ENCODE peak calls at places on chromosome 4, in six cellular contexts. E is esophagus muscularis mucosa, G is upper lobe of left lung, R is endodermal cell, D is IMR-90, Q is hepatocyte. H is an unnamed sample.

GRCh38 chr4:6692806-6693205 is 872 bp upstream of the S100P start:
- DNase-seq in E (no peak), G (peak; percentile 67), R (no peak), D (peak; percentile 42), Q (peak; percentile 57), H (no peak)

GRCh38 chr4:63348735-63349673 is 1060.2 kb downstream of the TECRL start:
- DNase-seq in E (no peak), G (no peak), R (no peak), D (no peak), Q (no peak), H (no peak)

GRCh38 chr4:16967722-16968121 is 69.3 kb upstream of the LDB2 start:
- DNase-seq in E (no peak), G (peak; percentile 21), R (no peak), D (peak; percentile 10), Q (no peak), H (no peak)

GRCh38 chr4:166527500-166527899 is 654.5 kb downstream of the TLL1 start:
- DNase-seq in E (no peak), G (no peak), R (peak; percentile 48), D (no peak), Q (no peak), H (no peak)

GRCh38 chr4:44448548-44449443 is at the start of gene KCTD8:
- DNase-seq in E (peak; percentile 96), G (peak; percentile 79), R (peak; percentile 99), D (peak; percentile 39), Q (peak; percentile 94), H (peak; percentile 93)

GRCh38 chr4:95066011-95066410 is 308.3 kb downstream of the BMPR1B start:
- DNase-seq in E (no peak), G (no peak), R (no peak), D (no peak), Q (no peak), H (no peak)

GRCh38 chr4:98568896-98569663 is 89.3 kb downstream of the TSPAN5 start:
- DNase-seq in E (peak; percentile 68), G (no peak), R (no peak), D (no peak), Q (no peak), H (no peak)

GRCh38 chr4:89549907-89550306 is 242.3 kb upstream of the GPRIN3 start:
- DNase-seq in E (no peak), G (no peak), R (no peak), D (peak; percentile 54), Q (no peak), H (no peak)

GRCh38 chr4:139163806-139164206 is 13.2 kb downstream of the ELF2 start:
- DNase-seq in E (no peak), G (no peak), R (no peak), D (no peak), Q (no peak), H (no peak)

GRCh38 chr4:139164731-139165130 is 12.3 kb downstream of the ELF2 start:
- DNase-seq in E (no peak), G (no peak), R (no peak), D (no peak), Q (no peak), H (no peak)

GRCh38 chr4:139171878-139172691 is 4.9 kb downstream of the ELF2 start:
- DNase-seq in E (no peak), G (no peak), R (no peak), D (peak; percentile 55), Q (no peak), H (no peak)

GRCh38 chr4:139170932-139171331 is 6.1 kb downstream of the ELF2 start:
- DNase-seq in E (no peak), G (no peak), R (no peak), D (no peak), Q (no peak), H (no peak)

GRCh38 chr4:139167774-139168444 is 9.1 kb downstream of the ELF2 start:
- DNase-seq in E (no peak), G (no peak), R (no peak), D (peak; percentile 68), Q (peak; percentile 54), H (no peak)
- H3K4me3 ChIP-seq in E (no peak overlapping the region), G (no peak overlapping the region), R (no peak overlapping the region), D (no peak overlapping the region), Q (no peak overlapping the region), H (no peak overlapping the region)

DNA sequence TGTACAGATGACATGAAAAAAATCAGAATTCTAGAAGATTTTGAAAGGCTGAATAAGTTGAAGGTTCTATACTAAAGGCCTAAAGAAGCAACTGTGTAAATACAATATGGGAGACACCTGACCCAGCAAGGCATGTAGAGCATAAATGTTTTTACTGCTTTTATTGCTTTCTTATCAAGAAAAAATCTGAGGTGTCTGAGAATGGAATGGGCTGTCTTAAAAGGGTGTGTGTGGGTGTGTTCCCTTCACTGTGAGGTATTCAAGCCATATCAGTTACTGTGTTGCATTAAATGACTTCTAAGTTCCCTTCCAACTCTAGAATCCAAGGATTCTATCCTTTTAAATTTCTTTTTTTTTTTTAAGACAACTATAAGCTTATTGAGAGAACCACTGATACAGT is 15.8 kb downstream of the ATP8A1 start:
- DNase-seq in E (no peak), G (no peak), R (no peak), D (no peak), Q (peak; percentile 63), H (no peak)
- H3K4me1 ChIP-seq in E (no peaks in the 10 kb centered on the region), G (peaks cover 32% of the 10 kb centered on the region), R (peaks cover 23% of the 10 kb centered on the region), D (no peaks in the 10 kb centered on the region), Q (peaks cover 21% of the 10 kb centered on the region), H (no peaks in the 10 kb centered on the region)

GRCh38 chr4:2434420-2434819 is 15.7 kb downstream of the CFAP99 start:
- DNase-seq in E (no peak), G (no peak), R (no peak), D (no peak), Q (no peak), H (no peak)

GRCh38 chr4:2438822-2439718 is 20.3 kb downstream of the CFAP99 start:
- DNase-seq in E (no peak), G (no peak), R (peak; percentile 39), D (no peak), Q (no peak), H (no peak)

GRCh38 chr4:2437475-2438215 is 18.9 kb downstream of the CFAP99 start:
- DNase-seq in E (no peak), G (no peak), R (no peak), D (no peak), Q (no peak), H (no peak)

GRCh38 chr4:2436301-2436700 is 17.5 kb downstream of the CFAP99 start:
- DNase-seq in E (no peak), G (no peak), R (peak; percentile 45), D (no peak), Q (no peak), H (no peak)

DNA sequence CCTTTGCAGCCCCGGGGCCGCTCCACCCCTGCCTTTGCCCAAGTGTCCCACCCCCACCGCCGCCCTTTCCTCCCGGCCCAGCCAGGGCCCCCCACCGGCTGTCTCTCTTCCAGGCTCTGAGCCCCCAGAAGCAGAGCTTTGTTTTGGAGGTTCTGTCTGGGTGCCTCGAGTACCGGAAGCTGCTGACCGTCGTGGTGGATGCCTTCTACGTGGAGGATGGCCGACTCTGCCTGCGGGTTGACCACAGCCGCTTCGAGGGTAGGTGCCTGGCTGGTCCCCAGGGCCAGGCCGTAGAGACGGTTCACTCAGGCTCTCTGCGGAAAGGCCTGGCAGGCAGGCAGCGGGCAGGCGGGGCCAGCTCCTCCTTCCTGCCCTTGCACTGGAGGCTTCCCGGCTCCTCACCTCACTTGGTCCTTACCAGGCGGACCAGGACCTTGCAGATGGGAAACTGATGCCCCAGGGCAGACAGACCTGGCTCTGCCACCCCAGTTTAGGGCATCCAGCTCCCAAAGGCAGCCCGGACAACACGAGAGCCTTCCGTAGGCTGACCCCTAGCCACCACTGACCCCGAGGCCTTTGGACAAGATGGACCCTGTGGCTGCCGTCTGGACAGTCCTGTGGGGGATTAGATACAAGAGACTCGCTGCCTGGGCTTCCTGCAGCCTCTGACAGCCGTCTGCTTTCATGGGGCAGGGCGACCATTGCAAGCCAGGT is 18.2 kb downstream of the CFAP99 start:
- DNase-seq in E (no peak), G (no peak), R (peak; percentile 50), D (no peak), Q (no peak), H (no peak)
- H3K4me3 ChIP-seq in E (no peak overlapping the region), G (no peak overlapping the region), R (no peak overlapping the region), D (no peak overlapping the region), Q (no peak overlapping the region), H (no peak overlapping the region)

GRCh38 chr4:11489449-11490083 is 60.9 kb upstream of the HS3ST1 start:
- DNase-seq in E (no peak), G (no peak), R (no peak), D (no peak), Q (no peak), H (no peak)
- H3K4me1 ChIP-seq in E (no peaks in the 10 kb centered on the region), G (peaks cover 7% of the 10 kb centered on the region), R (peaks cover 4% of the 10 kb centered on the region), D (no peaks in the 10 kb centered on the region), Q (peaks cover 17% of the 10 kb centered on the region), H (no peaks in the 10 kb centered on the region)

GRCh38 chr4:783133-783541 is 42.8 kb downstream of the CPLX1 start:
- DNase-seq in E (no peak), G (no peak), R (peak; percentile 42), D (no peak), Q (no peak), H (no peak)
- H3K4me3 ChIP-seq in E (no peak overlapping the region), G (no peak overlapping the region), R (no peak overlapping the region), D (no peak overlapping the region), Q (no peak overlapping the region), H (no peak overlapping the region)